ENCODE peak calls at places on chromosomes 1 and 21, in seven cellular contexts. Y, J, O, A, X, N and Q are unnamed samples.

GRCh38 chr21:16829532-16829931 is 683.3 kb upstream of the CXADR start:
- DNase-seq in Y (no peak), O (no peak), J (no peak), N (no peak), A (no peak), X (no peak), Q (no peak)

GRCh38 chr1:181134543-181135461 is 46.3 kb downstream of the IER5 start:
- DNase-seq in O (no peak), Y (peak), X (no peak), A (peak), J (peak), N (no peak), Q (no peak)

GRCh38 chr1:60589916-60590315 is 492.4 kb upstream of the NFIA start:
- DNase-seq in N (no peak), X (no peak), Y (no peak), A (peak), J (no peak), O (peak), Q (no peak)

GRCh38 chr1:58401991-58402390 is 144.5 kb downstream of the OMA1 start:
- DNase-seq in X (no peak), N (no peak), Y (no peak), O (no peak), A (peak), J (no peak), Q (no peak)

GRCh38 chr1:76269175-76269574 is 194.6 kb downstream of the ST6GALNAC3 start:
- DNase-seq in J (no peak), X (peak), O (peak), A (peak), Y (no peak), N (no peak), Q (no peak)

GRCh38 chr1:235843458-235843857 is 23.2 kb downstream of the LYST start:
- DNase-seq in J (no peak), Y (no peak), A (peak), X (no peak), N (peak), O (peak), Q (no peak)

GRCh38 chr1:162158624-162159271 is 89.3 kb downstream of the NOS1AP start:
- DNase-seq in X (no peak), N (no peak), J (no peak), O (no peak), A (no peak), Y (no peak), Q (no peak)

GRCh38 chr1:27787895-27788294 is 14.9 kb downstream of the STX12 start:
- DNase-seq in A (peak), X (peak), J (no peak), O (peak), Y (no peak), N (no peak), Q (no peak)

GRCh38 chr1:53543771-53544695 is 84.8 kb downstream of the DMRTB1 start:
- DNase-seq in N (no peak), A (no peak), O (no peak), X (no peak), J (peak), Y (no peak), Q (no peak)

GRCh38 chr1:71414229-71414628 is 333.4 kb upstream of the ZRANB2 start:
- DNase-seq in Y (no peak), O (no peak), J (no peak), N (no peak), X (no peak), A (peak), Q (no peak)

GRCh38 chr1:220497220-220497756 is 30.6 kb upstream of the MARK1 start:
- DNase-seq in O (no peak), N (no peak), Y (no peak), A (no peak), X (no peak), J (no peak), Q (no peak)

GRCh38 chr1:2861143-2861987 is 59.9 kb upstream of the TTC34 start:
- DNase-seq in O (no peak), N (no peak), X (no peak), Y (no peak), J (no peak), A (no peak), Q (no peak)

GRCh38 chr1:94708811-94709210 is 111.3 kb upstream of the SLC44A3 start:
- DNase-seq in O (no peak), N (no peak), A (no peak), Y (peak), X (no peak), J (no peak), Q (no peak)
- TF ChIP-seq CTCF in O (no peak), N (no peak), A (no peak), Y (no peak), X (no peak), J (no peak), Q (no peak)

GRCh38 chr1:219441884-219442283 is 171.0 kb downstream of the ZC3H11B start:
- DNase-seq in X (no peak), A (no peak), N (no peak), J (no peak), Y (no peak), O (no peak), Q (no peak)

GRCh38 chr1:219443763-219444162 is 169.1 kb downstream of the ZC3H11B start:
- DNase-seq in O (no peak), A (no peak), N (no peak), Y (no peak), X (no peak), J (no peak), Q (no peak)

GRCh38 chr1:219444469-219444868 is 168.4 kb downstream of the ZC3H11B start:
- DNase-seq in J (no peak), Y (no peak), N (no peak), A (no peak), X (no peak), O (no peak), Q (no peak)

GRCh38 chr1:219439376-219439775 is 173.5 kb downstream of the ZC3H11B start:
- DNase-seq in Y (no peak), J (no peak), X (no peak), O (no peak), A (peak), N (no peak), Q (no peak)

DNA sequence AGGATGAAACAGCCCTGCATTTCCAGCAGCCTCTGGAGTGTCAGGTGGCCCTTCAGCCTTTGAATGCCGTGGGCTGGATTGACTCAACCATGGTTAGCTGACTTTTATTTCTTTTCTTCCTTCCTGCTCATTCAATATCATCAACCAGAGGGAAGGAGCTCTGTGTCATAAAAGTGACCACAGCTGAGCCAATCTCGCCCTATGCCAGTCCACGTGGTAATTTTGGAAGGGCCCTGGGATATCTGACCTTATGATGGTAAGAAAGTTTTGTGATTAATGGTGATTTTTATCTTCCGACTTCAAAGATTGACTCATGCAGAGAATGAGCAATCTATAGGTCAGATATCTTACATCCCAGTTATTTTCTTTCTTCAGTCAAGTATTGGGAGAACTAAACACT is 170.3 kb downstream of the ZC3H11B start:
- DNase-seq in Y (no peak), A (peak), O (no peak), N (no peak), X (no peak), J (no peak), Q (no peak)
- TF ChIP-seq CTCF in Y (no peak), A (no peak), O (no peak), N (no peak), X (no peak), J (no peak), Q (no peak)

GRCh38 chr1:244466724-244467123 is 5.7 kb downstream of the CATSPERE start:
- DNase-seq in X (no peak), N (no peak), A (no peak), J (no peak), Y (no peak), O (no peak), Q (no peak)

GRCh38 chr1:244458781-244459180 is 2.3 kb upstream of the CATSPERE start:
- DNase-seq in J (no peak), A (no peak), O (no peak), X (no peak), Y (no peak), N (no peak), Q (no peak)

GRCh38 chr1:244456586-244456985 is 4.5 kb upstream of the CATSPERE start:
- DNase-seq in Y (no peak), A (no peak), X (no peak), N (no peak), J (no peak), O (no peak), Q (no peak)

GRCh38 chr1:244460195-244460594 is 878 bp upstream of the CATSPERE start:
- DNase-seq in A (no peak), J (no peak), X (no peak), Y (no peak), N (no peak), O (no peak), Q (no peak)

DNA sequence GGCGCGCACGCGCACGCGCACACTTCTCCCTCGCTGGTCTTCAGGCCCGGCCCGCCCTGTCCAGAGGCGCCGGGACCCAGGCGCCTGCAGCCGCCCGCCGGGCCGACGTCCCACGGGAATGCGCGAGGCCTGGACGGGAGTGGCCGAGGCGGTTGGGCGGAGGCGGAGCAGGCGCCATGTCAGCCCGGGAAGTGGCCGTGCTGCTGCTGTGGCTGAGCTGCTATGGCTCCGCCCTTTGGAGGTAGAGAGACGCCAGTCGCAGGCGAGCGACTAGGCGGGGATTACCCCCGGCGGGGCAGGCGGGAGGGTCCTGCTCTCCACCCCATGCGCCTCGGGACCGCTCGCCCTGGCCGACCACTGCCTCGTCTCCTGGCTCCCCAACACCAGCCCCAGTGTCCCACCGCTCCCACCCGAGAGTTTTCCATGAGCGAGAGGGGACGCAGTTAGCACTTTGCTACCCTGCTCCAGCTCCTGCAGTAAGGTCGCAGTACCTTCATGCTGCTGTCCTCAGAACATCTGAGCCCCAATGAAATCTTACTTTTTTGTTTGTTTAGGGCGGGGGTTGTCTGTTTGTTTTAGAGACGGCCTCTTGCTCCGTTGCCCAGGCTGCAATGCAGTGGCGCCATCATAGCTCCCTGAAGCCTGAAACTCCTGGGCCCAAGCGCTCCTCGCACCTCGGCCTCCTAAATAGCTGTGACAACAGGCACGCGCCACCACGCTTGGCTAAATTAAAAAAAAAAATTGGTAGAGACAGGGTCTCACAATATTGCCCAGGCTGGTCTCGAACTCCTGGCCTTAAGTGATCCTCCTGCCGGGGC is at the start of gene CATSPERE:
- DNase-seq in A (peak), Y (peak), J (peak), N (no peak), O (peak), X (peak), Q (peak)
- TF ChIP-seq CTCF in A (no peak), Y (no peak), J (no peak), N (no peak), O (no peak), X (no peak), Q (no peak)

DNA sequence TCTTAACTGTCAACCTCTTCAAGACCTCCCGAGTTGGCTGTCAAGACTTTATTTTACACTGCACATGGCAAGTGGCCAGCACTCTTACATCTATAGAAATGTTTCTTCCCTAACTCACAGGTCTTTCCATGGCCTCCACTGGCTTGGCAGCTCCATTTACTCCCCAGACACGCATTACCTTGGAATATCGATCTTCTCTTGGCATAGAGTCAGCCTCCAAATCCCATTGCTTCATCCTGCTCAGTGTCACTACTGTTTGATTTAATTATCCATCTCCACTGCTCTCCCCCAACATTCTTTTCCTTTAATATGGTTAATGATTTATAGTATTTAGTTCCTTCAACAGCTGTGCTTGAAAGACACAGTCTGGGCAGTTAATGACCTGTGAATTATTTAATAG is 241.2 kb upstream of the MAP1LC3C start:
- DNase-seq in Y (no peak), O (no peak), N (no peak), A (no peak), J (no peak), X (no peak), Q (no peak)
- TF ChIP-seq CTCF in Y (no peak), O (no peak), N (no peak), A (no peak), J (no peak), X (no peak), Q (no peak)